ENCODE peak calls at places on chromosome 2, in four cellular contexts. F is omental fat pad, S is EL, M is right atrium auricular region. C is an unnamed sample.
A peak's percentile ranks its signal among the peaks of the same experiment; 100 is the strongest.

GRCh38 chr2:193695367-193695766 is 1500.6 kb upstream of the TMEFF2 start:
- DNase-seq in M (no peak), F (no peak), S (no peak), C (no peak)

GRCh38 chr2:161961046-161961445 is 113.0 kb downstream of the DPP4 start:
- DNase-seq in F (no peak), S (no peak), M (no peak), C (no peak)

GRCh38 chr2:196677404-196677803 is 37.9 kb downstream of the CCDC150 start:
- DNase-seq in S (peak; percentile 45), F (no peak), M (no peak), C (no peak)

GRCh38 chr2:84292545-84292944 is 166.5 kb downstream of the SUCLG1 start:
- DNase-seq in F (no peak), M (no peak), S (no peak), C (no peak)

GRCh38 chr2:16069933-16070647 is 129.7 kb downstream of the MYCN start:
- DNase-seq in S (no peak), F (no peak), M (no peak), C (no peak)

GRCh38 chr2:178782236-178782635 is 25.0 kb downstream of the TTN start:
- DNase-seq in M (no peak), F (no peak), S (no peak), C (no peak)

GRCh38 chr2:118907759-118908158 is 34.2 kb upstream of the MARCO start:
- DNase-seq in F (no peak), M (no peak), S (no peak), C (no peak)

GRCh38 chr2:151153601-151154000 is 108.1 kb downstream of the RBM43 start:
- DNase-seq in M (no peak), S (no peak), F (no peak), C (no peak)

GRCh38 chr2:50181212-50181611 is 850.7 kb downstream of the NRXN1 start:
- DNase-seq in M (no peak), F (no peak), S (no peak), C (no peak)

GRCh38 chr2:47034973-47035609 is 119.5 kb upstream of the MCFD2 start:
- DNase-seq in F (no peak), S (no peak), M (peak; percentile 83), C (no peak)

GRCh38 chr2:217851191-217852020 is 151.4 kb downstream of the TNS1 start:
- DNase-seq in S (peak; percentile 64), M (peak; percentile 75), F (no peak), C (no peak)

GRCh38 chr2:176642074-176642473 is 372.8 kb downstream of the MTX2 start:
- DNase-seq in F (no peak), M (no peak), S (peak; percentile 92), C (no peak)

GRCh38 chr2:27298391-27299080 is 9.7 kb downstream of the UCN start:
- DNase-seq in M (no peak), S (no peak), F (no peak), C (no peak)